ENCODE peak calls at places on chromosomes 6 and 20, in five cellular contexts. O is A549, Y is fibroblast of lung, T is left lung, R is H1. Z is an unnamed sample.

GRCh38 chr6:6875818-6876470 is 231.8 kb upstream of the RREB1 start:
- DNase-seq in O (peak; percentile 68), Y (peak; percentile 86), T (no peak), R (no peak), Z (no peak)

GRCh38 chr6:139482184-139482751 is 107.8 kb upstream of the CITED2 start:
- DNase-seq in O (no peak), Y (peak; percentile 1), T (no peak), R (no peak), Z (no peak)

GRCh38 chr6:64010010-64010409 is 374.4 kb downstream of the PHF3 start:
- DNase-seq in O (no peak), Y (no peak), T (no peak), R (no peak), Z (no peak)

GRCh38 chr20:10783660-10784336 is 110.0 kb upstream of the JAG1 start:
- DNase-seq in O (no peak), Y (peak; percentile 29), T (no peak), R (no peak), Z (no peak)

GRCh38 chr6:10078581-10078980 is 336.3 kb downstream of the TFAP2A start:
- DNase-seq in O (no peak), Y (no peak), T (no peak), R (no peak), Z (no peak)

GRCh38 chr20:8787090-8787489 is 281.8 kb upstream of the PLCB4 start:
- DNase-seq in O (no peak), Y (no peak), T (no peak), R (no peak), Z (no peak)

GRCh38 chr6:31811645-31812044 is 3.4 kb downstream of the HSPA1L start:
- DNase-seq in O (no peak), Y (no peak), T (no peak), R (no peak), Z (no peak)

GRCh38 chr6:121691126-121691540 is 255.7 kb downstream of the GJA1 start:
- DNase-seq in O (peak; percentile 79), Y (peak; percentile 77), T (no peak), R (no peak), Z (no peak)

GRCh38 chr6:110408891-110409290 is 6.5 kb downstream of the DDO start:
- DNase-seq in O (no peak), Y (no peak), T (no peak), R (no peak), Z (no peak)

GRCh38 chr6:27871919-27872633 is 40.1 kb downstream of the OR2B2 start:
- DNase-seq in O (peak; percentile 90), Y (peak; percentile 94), T (peak; percentile 88), R (peak; percentile 89), Z (peak; percentile 84)
- TF ChIP-seq CTCF in O (no peak), Y (peak; percentile 7), T (no peak), R (no peak), Z (no peak)

GRCh38 chr20:62010551-62011402 is 54.9 kb downstream of the TAF4 start:
- DNase-seq in O (peak; percentile 51), Y (peak; percentile 37), T (no peak), R (peak; percentile 70), Z (peak; percentile 70)
- TF ChIP-seq CTCF in O (peak; percentile 80), Y (peak; percentile 69), T (peak; percentile 39), R (peak; percentile 77), Z (peak; percentile 60)

GRCh38 chr6:45375449-45375848 is 2.3 kb downstream of the SUPT3H start:
- DNase-seq in O (no peak), Y (no peak), T (no peak), R (no peak), Z (no peak)
- TF ChIP-seq CTCF in O (no peak), Y (no peak), T (no peak), R (no peak), Z (no peak)

GRCh38 chr6:137810554-137811120 is 56.4 kb upstream of the TNFAIP3 start:
- DNase-seq in O (no peak), Y (no peak), T (no peak), R (no peak), Z (no peak)

GRCh38 chr6:137808836-137809315 is 58.2 kb upstream of the TNFAIP3 start:
- DNase-seq in O (no peak), Y (no peak), T (no peak), R (no peak), Z (no peak)

GRCh38 chr6:137805622-137806021 is 61.4 kb upstream of the TNFAIP3 start:
- DNase-seq in O (no peak), Y (no peak), T (no peak), R (no peak), Z (no peak)

GRCh38 chr6:137806914-137807682 is 60.0 kb upstream of the TNFAIP3 start:
- DNase-seq in O (no peak), Y (no peak), T (no peak), R (no peak), Z (no peak)

DNA sequence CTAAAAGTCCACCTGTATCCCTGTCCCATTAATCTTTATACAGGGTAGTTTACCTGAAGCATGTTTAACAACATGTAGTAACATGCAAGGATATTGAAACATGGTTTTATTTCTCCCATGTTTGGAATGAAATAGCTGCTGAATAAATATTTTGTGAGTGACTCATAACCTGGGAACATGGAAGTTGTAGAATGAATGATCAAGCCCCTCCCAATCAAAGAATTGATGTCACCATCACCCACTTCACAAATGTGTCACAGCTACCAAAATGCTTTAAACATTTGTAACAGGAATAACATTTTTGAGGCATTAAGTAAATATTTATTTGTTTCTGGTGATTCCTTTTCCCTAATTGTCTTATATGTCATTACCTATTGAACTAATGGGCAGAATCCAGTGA is 58.9 kb upstream of the TNFAIP3 start:
- DNase-seq in O (peak; percentile 19), Y (peak; percentile 76), T (no peak), R (no peak), Z (no peak)
- TF ChIP-seq CTCF in O (no peak), Y (no peak), T (no peak), R (no peak), Z (no peak)

DNA sequence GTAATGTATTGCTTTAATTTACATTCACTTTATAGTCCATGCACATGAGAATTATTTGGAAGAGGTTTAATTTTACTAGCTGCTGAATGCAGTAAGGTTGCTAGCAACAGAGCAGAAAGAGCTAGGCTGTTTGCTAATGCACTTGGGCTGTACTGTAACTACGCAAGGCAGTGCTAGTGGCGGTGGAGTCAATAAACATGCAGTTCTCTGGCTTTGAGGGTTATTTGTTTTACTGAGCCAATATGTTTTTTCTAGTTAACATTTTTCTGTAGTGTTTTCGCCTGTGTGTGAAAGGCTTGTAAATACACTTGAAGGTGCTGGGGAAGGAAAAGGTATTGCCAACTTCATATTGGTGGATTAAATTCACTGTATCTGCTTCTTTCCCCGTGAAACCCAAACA is 112.8 kb downstream of the BTBD3 start:
- DNase-seq in O (no peak), Y (no peak), T (no peak), R (no peak), Z (no peak)
- TF ChIP-seq CTCF in O (no peak), Y (no peak), T (no peak), R (no peak), Z (no peak)